ENCODE peak calls at places on chromosomes 6 and 20, in ten cellular contexts. L, E, Q, A, F, N, J, C, O and D are unnamed samples.

GRCh38 chr6:125867483-125867935 is 76.7 kb downstream of the NCOA7 start:
- DNase-seq in N (peak), J (no peak), A (no peak), E (no peak), F (no peak), L (no peak), C (peak), O (peak), Q (no peak), D (no peak)

GRCh38 chr6:143336446-143337152 is 113.9 kb downstream of the ADAT2 start:
- DNase-seq in Q (no peak), A (no peak), L (no peak), J (no peak), F (no peak), E (no peak), N (peak), O (no peak), C (peak), D (no peak)

GRCh38 chr6:7264041-7264440 is 49.0 kb downstream of the SSR1 start:
- DNase-seq in C (no peak), E (no peak), N (no peak), A (no peak), J (peak), O (no peak), Q (no peak), F (no peak), L (no peak), D (no peak)

GRCh38 chr6:18567380-18567779 is 180.2 kb downstream of the RNF144B start:
- DNase-seq in N (no peak), E (no peak), F (no peak), C (no peak), A (no peak), O (no peak), L (no peak), Q (no peak), J (no peak), D (no peak)

GRCh38 chr6:25168637-25169036 is 110.5 kb upstream of the CARMIL1 start:
- DNase-seq in N (no peak), C (no peak), O (no peak), A (no peak), E (no peak), L (no peak), Q (no peak), F (no peak), J (no peak), D (no peak)

GRCh38 chr6:134519456-134519855 is 201.5 kb upstream of the SGK1 start:
- DNase-seq in Q (no peak), A (no peak), J (no peak), N (no peak), F (no peak), C (no peak), E (peak), O (no peak), L (no peak), D (peak)

GRCh38 chr20:53847843-53848185 is 222.6 kb downstream of the BCAS1 start:
- DNase-seq in L (no peak), C (no peak), A (no peak), E (no peak), Q (no peak), N (no peak), J (no peak), F (no peak), O (no peak), D (no peak)

GRCh38 chr6:45423901-45424627 is 46.3 kb upstream of the SUPT3H start:
- DNase-seq in A (no peak), E (no peak), F (peak), J (peak), N (peak), C (no peak), Q (peak), L (peak), O (peak), D (peak)

GRCh38 chr20:49989234-49990065 is 6.7 kb downstream of the SNAI1 start:
- DNase-seq in L (peak), J (no peak), A (no peak), N (peak), O (peak), E (no peak), Q (no peak), C (peak), F (peak), D (peak)

DNA sequence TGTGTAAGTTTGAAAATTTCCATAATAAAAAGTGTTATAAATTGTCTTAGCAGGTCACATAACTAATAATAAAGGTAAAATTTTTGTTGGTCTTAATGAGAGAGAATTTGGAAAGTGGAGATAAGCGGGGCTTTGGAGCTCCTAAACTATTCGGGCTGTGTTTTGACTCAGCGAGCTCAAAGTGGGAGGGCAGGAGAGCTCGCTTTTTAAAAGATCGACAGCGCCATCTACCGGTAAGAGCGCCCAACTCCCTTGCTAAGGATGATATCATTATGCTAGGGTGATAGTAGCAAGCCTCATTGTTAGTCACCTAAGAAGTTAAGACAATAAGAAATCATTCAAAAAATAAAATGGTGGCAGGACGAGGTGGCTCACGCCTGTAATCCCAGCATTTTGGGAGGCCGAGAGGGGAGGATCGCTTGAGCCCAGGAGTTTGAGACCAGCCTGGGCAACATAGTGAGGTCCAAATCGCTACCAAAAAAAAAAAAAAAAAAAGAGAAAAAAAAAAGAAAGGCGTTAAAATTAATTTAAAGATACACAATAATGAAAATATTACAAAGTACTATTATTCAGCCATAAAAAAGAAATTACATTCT is 24.8 kb downstream of the C6orf15 start:
- DNase-seq in A (peak), L (peak), J (peak), N (peak), C (peak), Q (peak), E (peak), O (peak), F (peak), D (peak)
- TF ChIP-seq CTCF in A (peak), L (peak), J (peak), N (peak), C (peak), Q (peak), E (peak), O (peak), F (peak), D (peak)

DNA sequence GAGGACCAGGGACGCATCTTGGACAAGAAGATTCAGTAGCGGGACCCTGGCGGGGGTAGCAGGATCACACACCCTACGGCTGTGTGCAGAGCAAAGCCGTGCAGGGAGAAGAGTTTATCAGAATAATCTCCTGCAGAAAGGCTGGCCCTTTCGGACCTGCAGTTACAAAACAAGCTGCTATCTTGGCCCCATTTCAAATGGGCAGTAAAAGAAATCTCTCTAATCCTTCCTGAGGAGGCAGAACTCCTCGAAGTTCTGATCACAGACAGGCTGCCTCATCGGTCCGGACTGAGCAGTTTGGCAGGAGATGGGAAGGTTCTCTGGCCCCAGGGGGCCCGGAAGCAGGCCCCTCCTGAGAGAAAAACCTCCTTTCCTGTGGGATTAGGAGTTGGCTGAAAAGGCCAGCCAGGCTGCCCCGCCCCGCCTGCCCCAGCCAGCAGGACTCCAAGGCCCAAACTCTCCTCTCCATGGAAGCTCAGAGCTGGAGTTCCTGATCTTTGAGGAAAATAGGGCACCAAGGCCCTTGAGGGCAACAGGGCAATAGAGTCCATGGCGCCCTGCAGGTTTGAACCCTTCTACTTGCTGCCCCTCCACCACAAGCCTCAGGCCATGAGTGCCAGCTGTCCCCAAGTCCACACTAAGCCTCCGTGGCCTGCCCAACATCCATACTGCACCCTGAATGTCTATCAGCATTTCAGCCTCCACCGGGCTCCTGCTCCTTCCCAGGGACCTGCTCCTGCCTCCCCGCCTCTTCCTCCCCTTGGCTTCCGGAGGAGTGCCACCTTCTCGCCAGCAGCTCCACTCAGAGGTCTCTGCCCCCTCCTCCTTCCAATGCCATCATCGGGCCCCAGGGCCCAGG is 141.3 kb downstream of the PREX1 start:
- DNase-seq in O (peak), A (peak), J (no peak), C (peak), F (peak), Q (no peak), L (no peak), N (peak), E (no peak), D (no peak)
- TF ChIP-seq CTCF in O (no peak), A (no peak), J (no peak), C (no peak), F (no peak), Q (no peak), L (no peak), N (no peak), E (no peak), D (no peak)

DNA sequence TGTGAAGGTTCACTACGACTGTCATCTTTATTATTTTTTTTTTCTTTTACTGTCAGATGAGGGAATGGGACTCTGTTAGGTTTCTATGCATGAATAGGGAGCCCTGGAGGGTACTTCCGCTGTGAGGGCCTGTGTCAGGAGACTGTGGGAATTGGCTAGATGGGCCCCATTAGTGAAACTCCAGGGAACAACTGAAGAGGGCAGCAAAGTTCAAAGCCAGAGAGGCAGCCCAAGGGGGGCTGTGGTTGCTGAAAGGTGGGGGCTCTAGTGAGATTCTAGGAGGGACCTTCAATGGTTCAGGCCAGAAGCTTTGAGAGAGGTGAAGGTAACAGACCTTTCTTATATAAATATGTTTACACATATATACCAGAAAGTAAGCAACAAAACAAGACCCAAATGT is 13.2 kb upstream of the EPB41L1 start:
- DNase-seq in F (no peak), N (no peak), L (no peak), E (no peak), Q (no peak), A (no peak), J (no peak), O (no peak), C (no peak), D (no peak)
- TF ChIP-seq CTCF in F (no peak), N (no peak), L (no peak), E (no peak), Q (no peak), A (no peak), J (no peak), O (peak), C (no peak), D (no peak)

GRCh38 chr20:58359441-58359840 is 29.6 kb upstream of the VAPB start:
- DNase-seq in C (no peak), E (no peak), J (no peak), N (peak), Q (no peak), F (no peak), A (no peak), L (no peak), O (peak), D (no peak)
- TF ChIP-seq CTCF in C (peak), E (no peak), J (no peak), N (no peak), Q (no peak), F (peak), A (no peak), L (no peak), O (peak), D (no peak)

DNA sequence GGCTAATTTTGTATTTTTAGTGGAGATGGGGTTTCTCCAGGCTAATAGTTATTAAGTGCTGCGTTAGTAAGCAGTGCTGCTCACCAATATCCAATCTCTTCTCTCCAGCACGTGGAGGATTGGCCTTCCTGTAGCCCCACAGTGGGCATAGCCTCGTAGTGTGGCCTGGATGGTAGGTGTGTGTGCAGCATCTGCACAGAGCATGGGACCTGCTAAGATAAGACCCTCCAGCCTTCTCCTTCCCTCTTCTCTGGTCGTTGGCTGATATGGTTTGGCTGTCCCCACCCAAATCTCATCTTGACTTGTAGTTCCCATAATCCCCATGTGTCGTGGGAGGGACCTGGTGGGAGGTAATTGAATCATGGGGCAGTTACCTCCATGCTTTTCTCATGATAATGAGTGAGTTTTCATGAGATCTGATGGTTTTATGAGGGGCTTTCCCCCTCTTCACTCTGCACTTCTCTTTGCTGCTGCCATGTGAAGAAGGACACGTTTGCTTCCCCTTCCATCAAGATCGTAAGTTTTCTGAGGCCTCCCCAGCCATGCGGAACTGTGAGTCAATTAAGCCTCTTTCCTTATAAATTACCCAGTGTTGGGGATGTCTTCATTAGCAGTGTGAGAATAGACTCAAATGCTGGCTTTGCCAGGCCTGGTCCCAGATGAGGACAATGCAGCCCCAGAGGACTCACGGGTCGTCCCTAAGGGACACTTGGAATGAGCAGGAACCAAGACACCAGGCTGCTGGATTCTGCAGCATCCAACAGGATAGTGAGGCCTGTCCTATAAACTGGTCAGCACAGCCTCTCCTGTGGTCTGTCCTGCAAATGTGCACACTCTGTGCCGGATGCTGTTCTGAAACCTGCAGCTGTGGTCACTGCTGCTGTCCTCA is 63.4 kb upstream of the AFDN start:
- DNase-seq in J (no peak), L (no peak), A (no peak), C (no peak), N (no peak), O (no peak), E (no peak), Q (no peak), F (no peak), D (no peak)
- TF ChIP-seq CTCF in J (no peak), L (no peak), A (no peak), C (no peak), N (no peak), O (no peak), E (no peak), Q (no peak), F (no peak), D (no peak)

GRCh38 chr6:137237413-137238170 is 18.4 kb upstream of the IFNGR1 start:
- DNase-seq in N (peak), A (peak), F (no peak), C (peak), J (no peak), L (no peak), E (no peak), Q (no peak), O (no peak), D (no peak)
- TF ChIP-seq CTCF in N (no peak), A (no peak), F (no peak), C (no peak), J (no peak), L (no peak), E (no peak), Q (no peak), O (no peak), D (no peak)

GRCh38 chr6:37168163-37168758 is 1.7 kb upstream of the PIM1 start:
- DNase-seq in Q (no peak), L (no peak), C (no peak), J (no peak), F (no peak), O (peak), A (no peak), E (no peak), N (no peak), D (no peak)

GRCh38 chr6:37160922-37161778 is 8.8 kb upstream of the PIM1 start:
- DNase-seq in F (no peak), O (no peak), J (no peak), L (no peak), N (peak), A (no peak), E (no peak), C (peak), Q (no peak), D (no peak)

GRCh38 chr6:37158508-37158907 is 11.4 kb upstream of the PIM1 start:
- DNase-seq in O (no peak), Q (no peak), E (no peak), N (no peak), C (no peak), J (no peak), L (no peak), F (no peak), A (no peak), D (no peak)

GRCh38 chr6:37162740-37163139 is 7.2 kb upstream of the PIM1 start:
- DNase-seq in F (no peak), J (no peak), O (no peak), Q (no peak), A (no peak), C (no peak), N (no peak), E (no peak), L (no peak), D (no peak)
- TF ChIP-seq CTCF in F (no peak), J (no peak), O (no peak), Q (no peak), A (no peak), C (no peak), N (no peak), E (no peak), L (no peak), D (no peak)